ENCODE peak calls at places on chromosome 6, in nine cellular contexts. N, L, V, M, Z, P, J, H and C are unnamed samples.

GRCh38 chr6:65557224-65557623 is 149.8 kb downstream of the EYS start:
- DNase-seq in N (no peak), L (peak), V (no peak), M (no peak), Z (no peak), P (no peak), J (no peak), H (no peak), C (no peak)

GRCh38 chr6:110625883-110626282 is 149.5 kb upstream of the SLC22A16 start:
- DNase-seq in N (peak), L (no peak), V (no peak), M (no peak), Z (no peak), P (no peak), J (no peak), H (no peak), C (no peak)

GRCh38 chr6:21826460-21826859 is 232.9 kb downstream of the SOX4 start:
- DNase-seq in N (no peak), L (no peak), V (no peak), M (no peak), Z (no peak), P (no peak), J (no peak), H (no peak), C (no peak)

GRCh38 chr6:34491091-34491430 is 25.2 kb downstream of the PACSIN1 start:
- DNase-seq in N (peak), L (peak), V (no peak), M (no peak), Z (no peak), P (no peak), J (no peak), H (no peak), C (no peak)

GRCh38 chr6:146613947-146614346 is 15.2 kb downstream of the ADGB start:
- DNase-seq in N (no peak), L (no peak), V (no peak), M (no peak), Z (no peak), P (no peak), J (no peak), H (no peak), C (no peak)

GRCh38 chr6:57021086-57021720 is 25.3 kb upstream of the KIAA1586 start:
- DNase-seq in N (peak), L (peak), V (peak), M (no peak), Z (no peak), P (no peak), J (no peak), H (no peak), C (no peak)

GRCh38 chr6:30719356-30719755 is 796 bp upstream of the TUBB start:
- DNase-seq in N (no peak), L (no peak), V (no peak), M (peak), Z (no peak), P (no peak), J (no peak), H (no peak), C (no peak)

GRCh38 chr6:148700713-148701392 is 46.0 kb upstream of the UST start:
- DNase-seq in N (peak), L (peak), V (peak), M (no peak), Z (peak), P (no peak), J (no peak), H (no peak), C (no peak)

GRCh38 chr6:139540276-139540675 is 165.8 kb upstream of the CITED2 start:
- DNase-seq in N (peak), L (no peak), V (no peak), M (no peak), Z (no peak), P (no peak), J (peak), H (peak), C (peak)

GRCh38 chr6:150343434-150343833 is 25.4 kb upstream of the IYD start:
- DNase-seq in N (peak), L (no peak), V (no peak), M (no peak), Z (no peak), P (no peak), J (no peak), H (no peak), C (no peak)

GRCh38 chr6:26383624-26384417 is 913 bp downstream of the BTN2A2 start:
- DNase-seq in N (peak), L (peak), V (peak), M (no peak), Z (no peak), P (no peak), J (no peak), H (no peak), C (peak)

GRCh38 chr6:136524339-136524935 is 25.8 kb downstream of the MAP7 start:
- DNase-seq in N (no peak), L (peak), V (no peak), M (no peak), Z (no peak), P (no peak), J (no peak), H (no peak), C (no peak)

GRCh38 chr6:98657764-98658163 is 176.6 kb upstream of the POU3F2 start:
- DNase-seq in N (peak), L (no peak), V (no peak), M (no peak), Z (no peak), P (no peak), J (no peak), H (no peak), C (no peak)

GRCh38 chr6:35728663-35729348 is 8.0 kb upstream of the ARMC12 start:
- DNase-seq in N (no peak), L (peak), V (peak), M (peak), Z (no peak), P (peak), J (peak), H (no peak), C (no peak)

GRCh38 chr6:121652223-121652622 is 216.8 kb downstream of the GJA1 start:
- DNase-seq in N (no peak), L (no peak), V (no peak), M (no peak), Z (no peak), P (no peak), J (no peak), H (no peak), C (no peak)

GRCh38 chr6:163712981-163713380 is 298.5 kb downstream of the QKI start:
- DNase-seq in N (no peak), L (no peak), V (no peak), M (no peak), Z (no peak), P (no peak), J (no peak), H (no peak), C (no peak)

GRCh38 chr6:142744836-142745235 is 200.1 kb downstream of the HIVEP2 start:
- DNase-seq in N (peak), L (no peak), V (no peak), M (no peak), Z (no peak), P (no peak), J (no peak), H (no peak), C (no peak)

GRCh38 chr6:129929433-129929832 is 68.3 kb upstream of the TMEM244 start:
- DNase-seq in N (peak), L (no peak), V (peak), M (no peak), Z (no peak), P (no peak), J (no peak), H (no peak), C (no peak)

GRCh38 chr6:72864799-72865198 is 242.9 kb downstream of the KCNQ5 start:
- DNase-seq in N (no peak), L (no peak), V (no peak), M (no peak), Z (no peak), P (no peak), J (no peak), H (no peak), C (no peak)

GRCh38 chr6:132380358-132380757 is 20.9 kb downstream of the MOXD1 start:
- DNase-seq in N (no peak), L (no peak), V (no peak), M (no peak), Z (no peak), P (no peak), J (no peak), H (no peak), C (no peak)

GRCh38 chr6:28953039-28953872 is 29.5 kb upstream of the TRIM27 start:
- DNase-seq in N (peak), L (peak), V (peak), M (no peak), Z (no peak), P (no peak), J (peak), H (peak), C (peak)

GRCh38 chr6:166592818-166593217 is 6.3 kb upstream of the RAMACL start:
- DNase-seq in N (peak), L (no peak), V (no peak), M (no peak), Z (no peak), P (no peak), J (no peak), H (no peak), C (no peak)

GRCh38 chr6:101516553-101516952 is 123.0 kb downstream of the GRIK2 start:
- DNase-seq in N (no peak), L (no peak), V (no peak), M (no peak), Z (no peak), P (no peak), J (no peak), H (no peak), C (no peak)

GRCh38 chr6:159464827-159465226 is 228.2 kb downstream of the SOD2 start:
- DNase-seq in N (no peak), L (no peak), V (no peak), M (no peak), Z (no peak), P (no peak), J (no peak), H (no peak), C (no peak)

GRCh38 chr6:24631671-24632070 is 14.3 kb downstream of the KIAA0319 start:
- DNase-seq in N (no peak), L (no peak), V (no peak), M (no peak), Z (no peak), P (no peak), J (no peak), H (no peak), C (no peak)

GRCh38 chr6:108831104-108831503 is 17.1 kb upstream of the ARMC2 start:
- DNase-seq in N (peak), L (no peak), V (peak), M (no peak), Z (no peak), P (no peak), J (no peak), H (no peak), C (no peak)

GRCh38 chr6:43277643-43278523 is 20.2 kb upstream of the SLC22A7 start:
- DNase-seq in N (no peak), L (no peak), V (no peak), M (peak), Z (no peak), P (no peak), J (no peak), H (no peak), C (no peak)

GRCh38 chr6:112282217-112282616 is 27.9 kb upstream of the LAMA4 start:
- DNase-seq in N (peak), L (no peak), V (peak), M (no peak), Z (no peak), P (peak), J (no peak), H (no peak), C (no peak)

GRCh38 chr6:22598386-22598785 is 29.0 kb downstream of the HDGFL1 start:
- DNase-seq in N (peak), L (peak), V (no peak), M (no peak), Z (no peak), P (no peak), J (no peak), H (no peak), C (no peak)

GRCh38 chr6:44475779-44476434 is 88.4 kb downstream of the CDC5L start:
- DNase-seq in N (peak), L (peak), V (peak), M (peak), Z (peak), P (peak), J (peak), H (peak), C (peak)